ENCODE peak calls at places on chromosome 1, in four cellular contexts. One of them, this sample, is unnamed.

GRCh38 chr1:192729500-192729899 is 79.3 kb upstream of the RGS2 start:
- DNase-seq in cardiac fibroblast: no peak
- DNase-seq in ovary: no peak
- DNase-seq in cardiac muscle cell: no peak
- DNase-seq in this sample: no peak

GRCh38 chr1:240237305-240237721 is 145.6 kb downstream of the FMN2 start:
- DNase-seq in cardiac fibroblast: peak
- DNase-seq in ovary: no peak
- DNase-seq in cardiac muscle cell: peak
- DNase-seq in this sample: no peak

GRCh38 chr1:1021860-1022259 is 1.9 kb downstream of the AGRN start:
- DNase-seq in cardiac fibroblast: no peak
- DNase-seq in ovary: no peak
- DNase-seq in cardiac muscle cell: no peak
- DNase-seq in this sample: no peak

GRCh38 chr1:2583871-2584341 is 2.7 kb upstream of the PRXL2B start:
- DNase-seq in cardiac fibroblast: no peak
- DNase-seq in ovary: no peak
- DNase-seq in cardiac muscle cell: no peak
- DNase-seq in this sample: no peak

GRCh38 chr1:6803357-6803756 is 18.1 kb downstream of the CAMTA1 start:
- DNase-seq in cardiac fibroblast: no peak
- DNase-seq in ovary: no peak
- DNase-seq in cardiac muscle cell: no peak
- DNase-seq in this sample: no peak

GRCh38 chr1:18951416-18951815 is 5.1 kb downstream of the IFFO2 start:
- DNase-seq in cardiac fibroblast: no peak
- DNase-seq in ovary: no peak
- DNase-seq in cardiac muscle cell: no peak
- DNase-seq in this sample: no peak

GRCh38 chr1:26584022-26584485 is 54.5 kb downstream of the RPS6KA1 start:
- DNase-seq in cardiac fibroblast: no peak
- DNase-seq in ovary: no peak
- DNase-seq in cardiac muscle cell: no peak
- DNase-seq in this sample: no peak

GRCh38 chr1:203368624-203369451 is 17.9 kb upstream of the FMOD start:
- DNase-seq in cardiac fibroblast: peak
- DNase-seq in ovary: peak
- DNase-seq in cardiac muscle cell: no peak
- DNase-seq in this sample: peak

GRCh38 chr1:25550155-25550506 is 6.7 kb downstream of the LDLRAP1 start:
- DNase-seq in cardiac fibroblast: peak
- DNase-seq in ovary: no peak
- DNase-seq in cardiac muscle cell: no peak
- DNase-seq in this sample: no peak

GRCh38 chr1:93033785-93034184 is 45.3 kb upstream of the MTF2 start:
- DNase-seq in cardiac fibroblast: peak
- DNase-seq in ovary: no peak
- DNase-seq in cardiac muscle cell: no peak
- DNase-seq in this sample: no peak

GRCh38 chr1:18464665-18465050 is 16.1 kb upstream of the KLHDC7A start:
- DNase-seq in cardiac fibroblast: no peak
- DNase-seq in ovary: no peak
- DNase-seq in cardiac muscle cell: no peak
- DNase-seq in this sample: no peak

GRCh38 chr1:39098569-39099250 is 72.6 kb downstream of the NDUFS5 start:
- DNase-seq in cardiac fibroblast: peak
- DNase-seq in ovary: peak
- DNase-seq in cardiac muscle cell: peak
- DNase-seq in this sample: peak

GRCh38 chr1:33119532-33120217 is 38.7 kb downstream of the AZIN2 start:
- DNase-seq in cardiac fibroblast: no peak
- DNase-seq in ovary: no peak
- DNase-seq in cardiac muscle cell: no peak
- DNase-seq in this sample: no peak
- TF ChIP-seq CTCF in cardiac fibroblast: peak
- TF ChIP-seq CTCF in ovary: no peak
- TF ChIP-seq CTCF in cardiac muscle cell: peak
- TF ChIP-seq CTCF in this sample: no peak

GRCh38 chr1:8874230-8875201 is 4.0 kb downstream of the ENO1 start:
- DNase-seq in cardiac fibroblast: peak
- DNase-seq in ovary: no peak
- DNase-seq in cardiac muscle cell: no peak
- DNase-seq in this sample: no peak
- H3K4me3 ChIP-seq in cardiac fibroblast: peak
- H3K4me3 ChIP-seq in ovary: no peak
- H3K4me3 ChIP-seq in cardiac muscle cell: peak
- H3K4me3 ChIP-seq in this sample: no peak

GRCh38 chr1:28580706-28581530 is 11.1 kb upstream of the RAB42 start:
- DNase-seq in cardiac fibroblast: peak
- DNase-seq in ovary: no peak
- DNase-seq in cardiac muscle cell: peak
- DNase-seq in this sample: no peak
- TF ChIP-seq CTCF in cardiac fibroblast: no peak
- TF ChIP-seq CTCF in ovary: no peak
- TF ChIP-seq CTCF in cardiac muscle cell: peak
- TF ChIP-seq CTCF in this sample: no peak

GRCh38 chr1:233610628-233611027 is 3.3 kb upstream of the KCNK1 start:
- DNase-seq in cardiac fibroblast: no peak
- DNase-seq in ovary: no peak
- DNase-seq in cardiac muscle cell: no peak
- DNase-seq in this sample: no peak

GRCh38 chr1:233614743-233615521 is 1.0 kb downstream of the KCNK1 start:
- DNase-seq in cardiac fibroblast: no peak
- DNase-seq in ovary: no peak
- DNase-seq in cardiac muscle cell: peak
- DNase-seq in this sample: no peak

GRCh38 chr1:233615571-233615970 is 1.7 kb downstream of the KCNK1 start:
- DNase-seq in cardiac fibroblast: no peak
- DNase-seq in ovary: no peak
- DNase-seq in cardiac muscle cell: no peak
- DNase-seq in this sample: no peak

GRCh38 chr1:233614173-233614742 is 352 bp downstream of the KCNK1 start:
- DNase-seq in cardiac fibroblast: peak
- DNase-seq in ovary: peak
- DNase-seq in cardiac muscle cell: peak
- DNase-seq in this sample: no peak

DNA sequence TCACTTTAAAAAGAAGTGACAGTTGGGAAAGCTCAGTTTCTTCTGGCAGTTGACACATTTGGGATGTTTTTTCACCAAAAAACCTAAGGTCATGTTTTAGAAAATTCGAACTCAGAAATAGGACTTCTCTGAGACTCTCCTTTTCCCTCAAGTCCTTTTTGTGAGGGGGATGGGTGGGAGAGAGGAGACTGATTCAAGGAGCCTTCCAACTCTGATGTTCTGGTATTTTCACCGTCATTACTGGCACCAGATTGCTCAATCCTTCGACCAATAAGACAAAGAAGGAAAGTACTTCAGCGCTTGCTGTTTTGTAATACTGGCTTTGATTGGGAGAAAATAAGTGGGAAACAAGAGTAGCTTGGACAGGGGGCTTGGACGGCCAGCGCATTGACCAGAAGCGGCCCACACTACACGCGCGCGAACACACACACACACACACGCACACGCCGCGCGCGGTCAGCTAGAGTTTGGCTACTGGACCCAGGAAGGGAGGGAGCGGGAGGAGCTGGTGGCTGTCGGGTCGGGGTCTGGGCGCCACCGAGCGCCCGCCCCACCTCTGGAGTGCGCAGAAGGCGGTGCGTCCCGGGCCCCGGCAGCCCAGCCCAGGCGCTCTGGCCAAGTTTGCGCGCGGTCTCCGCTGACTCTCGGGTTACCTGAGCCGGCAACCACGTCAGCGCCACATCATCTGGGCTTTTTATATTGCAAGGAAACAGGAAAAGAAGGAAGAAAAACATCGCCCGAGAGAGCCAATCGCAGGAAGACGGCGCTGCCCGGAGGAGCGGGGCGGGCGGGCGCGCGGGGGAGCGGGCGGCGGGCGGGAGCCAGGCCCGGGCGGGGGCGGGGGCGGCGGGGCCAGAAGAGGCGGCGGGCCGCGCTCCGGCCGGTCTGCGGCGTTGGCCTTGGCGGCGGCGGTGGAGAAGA is at the start of gene KCNK1:
- DNase-seq in cardiac fibroblast: peak
- DNase-seq in ovary: peak
- DNase-seq in cardiac muscle cell: peak
- DNase-seq in this sample: peak
- H3K4me3 ChIP-seq in cardiac fibroblast: peak
- H3K4me3 ChIP-seq in ovary: peak
- H3K4me3 ChIP-seq in cardiac muscle cell: peak
- H3K4me3 ChIP-seq in this sample: peak

GRCh38 chr1:153058154-153058553 is 842 bp upstream of the SPRR2A start:
- DNase-seq in cardiac fibroblast: no peak
- DNase-seq in ovary: no peak
- DNase-seq in cardiac muscle cell: no peak
- DNase-seq in this sample: no peak
- TF ChIP-seq CTCF in cardiac fibroblast: no peak
- TF ChIP-seq CTCF in ovary: no peak
- TF ChIP-seq CTCF in cardiac muscle cell: no peak
- TF ChIP-seq CTCF in this sample: no peak

DNA sequence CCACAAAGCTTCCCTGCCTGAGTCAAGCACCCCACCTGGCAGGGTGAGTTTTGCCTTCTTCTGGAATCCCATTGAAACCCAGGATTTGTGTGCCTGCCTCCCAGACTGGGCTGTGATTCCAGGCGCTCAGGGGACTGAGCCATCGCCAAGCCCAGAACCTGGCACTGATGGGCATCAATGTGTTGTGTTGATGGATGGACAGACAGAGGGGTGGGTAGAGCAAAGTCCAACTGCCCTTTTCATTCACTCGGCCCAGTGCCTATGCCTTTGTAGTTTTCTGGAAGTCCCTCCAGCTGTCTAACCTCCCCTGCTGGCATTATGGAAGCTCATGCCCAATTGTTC is 66.0 kb upstream of the LAPTM5 start:
- DNase-seq in cardiac fibroblast: no peak
- DNase-seq in ovary: peak
- DNase-seq in cardiac muscle cell: no peak
- DNase-seq in this sample: no peak
- H3K4me3 ChIP-seq in cardiac fibroblast: peak
- H3K4me3 ChIP-seq in ovary: peak
- H3K4me3 ChIP-seq in cardiac muscle cell: no peak
- H3K4me3 ChIP-seq in this sample: peak

GRCh38 chr1:14435368-14436023 is 163.0 kb upstream of the KAZN start:
- DNase-seq in cardiac fibroblast: no peak
- DNase-seq in ovary: no peak
- DNase-seq in cardiac muscle cell: peak
- DNase-seq in this sample: no peak
- TF ChIP-seq CTCF in cardiac fibroblast: no peak
- TF ChIP-seq CTCF in ovary: no peak
- TF ChIP-seq CTCF in cardiac muscle cell: peak
- TF ChIP-seq CTCF in this sample: no peak

This sample was measured in uterus.